ENCODE peak calls at places on chromosomes 16 and 17, in six cellular contexts. P is PC-3, M is GM23248, Y is HCT116, B is SK-N-SH, D is neural progenitor cell. I is an unnamed sample. For H3K27me3, the result is how much of the 10 kb centered on the place peaks cover.

GRCh38 chr17:76670708-76671122 is 27.2 kb upstream of the ST6GALNAC1 start:
- DNase-seq in Y (no peak), P (no peak), B (no peak), M (no peak), D (no peak), I (no peak)

GRCh38 chr16:61098505-61098904 is 937.7 kb downstream of the CDH8 start:
- DNase-seq in Y (no peak), P (no peak), D (no peak), B (no peak), M (no peak), I (peak)

GRCh38 chr16:56632160-56632847 is at the start of gene MT1M:
- DNase-seq in M (peak), Y (no peak), D (peak), P (peak), B (peak), I (no peak)

GRCh38 chr16:84357191-84357651 is 11.1 kb upstream of the ATP2C2 start:
- DNase-seq in D (no peak), M (peak), P (peak), B (no peak), Y (no peak), I (no peak)

GRCh38 chr16:54651851-54652770 is 278.6 kb upstream of the IRX5 start:
- DNase-seq in M (peak), P (no peak), Y (no peak), B (no peak), D (peak), I (no peak)

GRCh38 chr17:9241371-9241712 is 220.0 kb downstream of the NTN1 start:
- DNase-seq in M (peak), D (no peak), Y (no peak), B (peak), P (no peak), I (no peak)

GRCh38 chr16:81945665-81946064 is 65.6 kb downstream of the SDR42E1 start:
- DNase-seq in P (no peak), M (peak), Y (no peak), D (no peak), B (no peak), I (no peak)

GRCh38 chr16:58487566-58488351 is 12.2 kb upstream of the NDRG4 start:
- DNase-seq in Y (peak), D (peak), B (peak), M (peak), P (peak), I (peak)

GRCh38 chr17:1577186-1577585 is 14.6 kb upstream of the PITPNA start:
- DNase-seq in B (no peak), M (peak), D (no peak), Y (no peak), P (peak), I (no peak)

GRCh38 chr16:87959391-87959968 is 8.2 kb downstream of the BANP start:
- DNase-seq in P (no peak), M (no peak), Y (no peak), B (no peak), D (no peak), I (no peak)

GRCh38 chr17:59002848-59003247 is 103.8 kb downstream of the TRIM37 start:
- DNase-seq in M (peak), B (no peak), Y (no peak), D (no peak), P (no peak), I (no peak)

GRCh38 chr17:18105027-18105426 is 3.5 kb upstream of the MYO15A start:
- DNase-seq in Y (no peak), D (no peak), M (no peak), P (no peak), B (no peak), I (no peak)

GRCh38 chr17:43881758-43882505 is 25.4 kb downstream of the MPP2 start:
- DNase-seq in M (no peak), P (no peak), D (no peak), Y (no peak), B (no peak), I (no peak)

GRCh38 chr17:74442670-74443515 is 11.0 kb downstream of the GPRC5C start:
- DNase-seq in D (peak), B (peak), Y (peak), M (peak), P (peak), I (no peak)

GRCh38 chr16:66519974-66520373 is 29.9 kb downstream of the TK2 start:
- DNase-seq in M (no peak), B (no peak), P (no peak), D (no peak), Y (no peak), I (no peak)

GRCh38 chr16:45454-45853 is 8.0 kb downstream of the POLR3K start:
- DNase-seq in P (peak), B (no peak), Y (no peak), D (no peak), M (no peak), I (no peak)
- TF ChIP-seq EZH2phosphoT487 in P (no peak), B (no peak), Y (no peak), D (no peak), M (no peak), I (no peak)

GRCh38 chr17:16521070-16521727 is 29.2 kb upstream of the LRRC75A start:
- DNase-seq in Y (peak), P (peak), B (peak), D (peak), M (peak), I (peak)
- H3K9ac ChIP-seq in Y (no peak), P (no peak), B (no peak), D (no peak), M (peak), I (no peak)

GRCh38 chr17:2776589-2777241 is 19.5 kb upstream of the RAP1GAP2 start:
- DNase-seq in M (peak), D (peak), B (peak), Y (no peak), P (no peak), I (no peak)
- H3K27me3 ChIP-seq in M (under half), D (under half), B (under half), Y (under half), P (under half), I (half or more)

GRCh38 chr17:38879878-38880727 is 10.2 kb downstream of the LASP1 start:
- DNase-seq in Y (no peak), P (peak), B (no peak), D (peak), M (peak), I (peak)
- TF ChIP-seq EZH2phosphoT487 in Y (no peak), P (no peak), B (no peak), D (no peak), M (no peak), I (no peak)

GRCh38 chr17:81713004-81713555 is 996 bp downstream of the SLC25A10 start:
- DNase-seq in M (peak), P (peak), D (no peak), Y (no peak), B (peak), I (no peak)
- H3K9ac ChIP-seq in M (peak), P (peak), D (peak), Y (peak), B (peak), I (peak)

GRCh38 chr17:79246226-79246794 is 171.7 kb downstream of the ENGASE start:
- DNase-seq in B (peak), D (no peak), Y (no peak), M (no peak), P (no peak), I (no peak)
- H3K27me3 ChIP-seq in B (under half), D (under half), Y (half or more), M (under half), P (half or more), I (half or more)

I was measured in MM.1S.